ENCODE peak calls at places on chromosomes 13 and 19, in seven cellular contexts. Y is AG09319; X is astrocyte of the cerebellum; N is psoas muscle; B is CD4-positive, alpha-beta T cell; P is cardiac muscle cell; C is HFFc6. D is an unnamed sample.

GRCh38 chr19:15107056-15108010 is at the start of gene SYDE1:
- DNase-seq in Y (no peak), N (peak; percentile 73), B (no peak), P (peak; percentile 73), C (no peak), X (peak; percentile 16), D (peak; percentile 63)

GRCh38 chr19:17680235-17680722 is 7.9 kb downstream of the UNC13A start:
- DNase-seq in N (peak; percentile 86), B (no peak), X (no peak), Y (no peak), P (peak; percentile 82), C (peak; percentile 86), D (no peak)

GRCh38 chr19:9863759-9864158 is 28.6 kb downstream of the PIN1 start:
- DNase-seq in C (no peak), B (no peak), N (no peak), P (no peak), X (no peak), Y (no peak), D (no peak)

GRCh38 chr13:29484236-29484635 is 111.3 kb downstream of the SLC7A1 start:
- DNase-seq in B (no peak), P (peak; percentile 90), N (no peak), X (no peak), C (no peak), Y (no peak), D (no peak)

GRCh38 chr19:10093295-10094186 is 7.4 kb downstream of the SHFL start:
- DNase-seq in X (no peak), Y (no peak), P (no peak), B (no peak), N (no peak), C (no peak), D (no peak)

GRCh38 chr19:35389192-35389861 is 18.5 kb downstream of the GPR42 start:
- DNase-seq in B (no peak), N (no peak), C (no peak), Y (no peak), P (no peak), X (no peak), D (no peak)

GRCh38 chr13:68506888-68507551 is 1276.9 kb upstream of the PCDH9 start:
- DNase-seq in X (no peak), C (no peak), N (no peak), B (no peak), P (no peak), Y (no peak), D (no peak)

GRCh38 chr19:4342421-4343055 is 824 bp upstream of the MPND start:
- DNase-seq in N (peak; percentile 97), C (peak; percentile 100), B (peak; percentile 82), X (peak; percentile 100), Y (peak; percentile 100), P (peak; percentile 99), D (peak; percentile 99)

GRCh38 chr19:44738161-44738535 is 10.4 kb upstream of the BCL3 start:
- DNase-seq in X (no peak), N (no peak), Y (no peak), C (no peak), P (no peak), B (no peak), D (no peak)

GRCh38 chr19:44741258-44741731 is 7.2 kb upstream of the BCL3 start:
- DNase-seq in C (no peak), Y (no peak), X (no peak), N (no peak), P (no peak), B (no peak), D (peak; percentile 70)

GRCh38 chr19:44741841-44742352 is 6.6 kb upstream of the BCL3 start:
- DNase-seq in C (peak; percentile 99), B (no peak), Y (peak; percentile 100), N (peak; percentile 99), P (no peak), X (peak; percentile 99), D (peak; percentile 94)

GRCh38 chr19:44738603-44739585 is 9.6 kb upstream of the BCL3 start:
- DNase-seq in B (no peak), X (no peak), Y (no peak), P (no peak), N (no peak), C (no peak), D (no peak)

DNA sequence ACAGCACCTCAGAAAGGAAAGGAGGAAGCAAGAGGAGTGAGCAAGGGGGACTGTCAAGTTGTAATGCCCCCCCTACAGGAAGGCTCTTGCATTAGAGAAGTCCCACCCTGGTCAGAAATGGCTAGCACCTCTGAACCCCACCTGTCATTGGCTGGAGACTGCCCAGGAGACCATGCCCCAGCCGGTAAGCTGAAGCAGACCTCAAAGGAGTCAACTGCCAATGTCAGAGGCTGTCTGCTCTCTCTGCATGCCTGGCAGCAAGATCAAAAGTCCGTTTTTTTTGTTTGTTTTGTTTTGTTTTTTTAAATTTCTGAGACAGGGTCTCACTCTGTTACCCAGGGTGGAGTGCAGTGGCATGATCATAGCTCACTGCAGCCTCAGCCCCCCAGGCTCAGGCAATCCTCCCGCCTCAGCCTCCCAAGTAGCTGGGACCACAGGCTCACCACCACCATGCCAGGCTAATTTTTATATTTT is 8.1 kb upstream of the BCL3 start:
- DNase-seq in N (no peak), P (no peak), Y (no peak), C (no peak), X (no peak), B (no peak), D (no peak)
- TF ChIP-seq CTCF in N (no peak), P (no peak), Y (peak; percentile 8), C (peak; percentile 34), X (peak; percentile 24), B (no peak), D (no peak)

GRCh38 chr13:77016888-77017623 is 9.9 kb downstream of the FBXL3 start:
- DNase-seq in P (no peak), X (no peak), B (no peak), N (no peak), Y (no peak), C (no peak), D (no peak)
- TF ChIP-seq CTCF in P (no peak), X (no peak), B (no peak), N (no peak), Y (no peak), C (peak; percentile 41), D (no peak)

DNA sequence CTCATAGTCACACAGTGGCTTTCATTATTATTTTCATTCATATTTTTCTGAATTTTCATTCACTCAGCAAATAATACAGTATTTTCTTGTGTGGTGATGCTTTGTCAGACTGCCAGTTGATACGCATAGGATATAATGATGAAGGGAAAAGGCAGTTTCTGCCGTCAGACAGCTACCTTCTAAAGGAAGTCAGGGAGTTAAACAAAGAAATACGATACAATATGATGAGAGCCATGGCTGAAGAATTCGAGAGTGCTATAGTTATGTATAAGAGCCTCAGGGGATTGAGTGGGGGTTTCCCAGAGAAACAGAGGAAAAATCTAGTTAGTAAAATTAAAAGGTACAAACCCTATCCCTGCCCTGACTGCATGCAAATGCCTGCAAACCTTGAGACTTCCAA is 479.1 kb downstream of the OLFM4 start:
- DNase-seq in N (no peak), B (no peak), C (no peak), P (no peak), X (no peak), Y (no peak), D (no peak)
- TF ChIP-seq CTCF in N (no peak), B (no peak), C (no peak), P (no peak), X (no peak), Y (no peak), D (no peak)

GRCh38 chr13:112955956-112956355 is 13.1 kb upstream of the MCF2L start:
- DNase-seq in X (no peak), Y (no peak), P (no peak), B (no peak), N (no peak), C (no peak), D (no peak)

GRCh38 chr13:112955271-112955937 is 13.6 kb upstream of the MCF2L start:
- DNase-seq in Y (no peak), B (no peak), P (no peak), N (no peak), X (no peak), C (no peak), D (no peak)

GRCh38 chr13:112953591-112954487 is 15.2 kb upstream of the MCF2L start:
- DNase-seq in Y (no peak), B (no peak), P (no peak), N (no peak), X (no peak), C (no peak), D (no peak)

GRCh38 chr13:112952759-112953541 is 16.1 kb upstream of the MCF2L start:
- DNase-seq in Y (no peak), X (no peak), P (no peak), N (no peak), B (no peak), C (no peak), D (no peak)

GRCh38 chr13:112954488-112955270 is 14.3 kb upstream of the MCF2L start:
- DNase-seq in C (no peak), N (no peak), P (no peak), B (no peak), X (no peak), Y (no peak), D (no peak)
- TF ChIP-seq CTCF in C (no peak), N (no peak), P (no peak), B (no peak), X (no peak), Y (no peak), D (no peak)

GRCh38 chr13:97583884-97584497 is 150.0 kb downstream of the RAP2A start:
- DNase-seq in Y (no peak), B (no peak), C (no peak), P (no peak), X (no peak), N (no peak), D (no peak)

GRCh38 chr13:97586941-97587340 is 153.0 kb downstream of the RAP2A start:
- DNase-seq in C (no peak), N (no peak), Y (no peak), B (no peak), X (no peak), P (no peak), D (no peak)

GRCh38 chr13:97588993-97589392 is 155.0 kb downstream of the RAP2A start:
- DNase-seq in Y (no peak), N (no peak), X (no peak), B (no peak), P (no peak), C (no peak), D (no peak)
- TF ChIP-seq CTCF in Y (no peak), N (no peak), X (no peak), B (no peak), P (no peak), C (peak; percentile 7), D (no peak)

D was measured in RWPE1.